ENCODE peak calls at places on chromosome 21, in eight cellular contexts. D is PC-3, K is hepatocyte, U is MM.1S, N is GM23248, O is GM23338, W is HCT116, R is Karpas-422. F is an unnamed sample. For H3K79me2 and H3K9me2, the result is how much of the 10 kb centered on the place peaks cover.

GRCh38 chr21:32578107-32578691 is 7.1 kb downstream of the TCP10L start:
- DNase-seq in O (peak), R (peak), N (peak), U (no peak), K (no peak), W (peak), D (peak), F (no peak)

GRCh38 chr21:16078382-16078781 is 348.6 kb downstream of the USP25 start:
- DNase-seq in O (no peak), U (no peak), D (no peak), N (no peak), R (no peak), W (no peak), K (no peak), F (no peak)

GRCh38 chr21:25368531-25368930 is 238.8 kb downstream of the MRPL39 start:
- DNase-seq in O (no peak), R (no peak), K (no peak), N (no peak), W (no peak), U (no peak), D (no peak), F (no peak)

GRCh38 chr21:42614811-42615342 is 38.5 kb upstream of the PDE9A start:
- DNase-seq in D (peak), W (no peak), K (peak), R (peak), N (peak), O (peak), U (no peak), F (peak)

GRCh38 chr21:26659181-26659580 is 86.1 kb upstream of the CYYR1 start:
- DNase-seq in W (no peak), U (no peak), D (no peak), O (no peak), N (no peak), K (no peak), R (no peak), F (no peak)

GRCh38 chr21:42093991-42094417 is 22.9 kb downstream of the UMODL1 start:
- DNase-seq in D (peak), K (peak), R (no peak), N (peak), U (no peak), W (no peak), O (no peak), F (peak)

GRCh38 chr21:42426424-42426823 is 22.7 kb downstream of the UBASH3A start:
- DNase-seq in O (no peak), U (no peak), N (no peak), D (no peak), W (no peak), K (no peak), R (no peak), F (no peak)

GRCh38 chr21:32702702-32703101 is 25.1 kb downstream of the SYNJ1 start:
- DNase-seq in N (peak), D (peak), R (peak), W (no peak), O (no peak), U (no peak), K (peak), F (no peak)

GRCh38 chr21:36132691-36133090 is 2.2 kb upstream of the CBR3 start:
- DNase-seq in N (no peak), K (no peak), U (no peak), R (no peak), D (no peak), O (no peak), W (no peak), F (no peak)

GRCh38 chr21:36141513-36141925 is 6.6 kb downstream of the CBR3 start:
- DNase-seq in K (peak), R (peak), D (peak), U (peak), N (peak), O (peak), W (peak), F (peak)

GRCh38 chr21:36134820-36135390 is at the start of gene CBR3:
- DNase-seq in K (peak), U (peak), W (no peak), O (peak), D (peak), N (peak), R (no peak), F (peak)

GRCh38 chr21:36135391-36136094 is 664 bp downstream of the CBR3 start:
- DNase-seq in U (peak), D (peak), W (no peak), N (peak), K (peak), O (peak), R (no peak), F (peak)
- H3K4me2 ChIP-seq in U (peak), D (peak), W (peak), N (peak), K (peak), O (peak), R (no peak), F (peak)

GRCh38 chr21:14968029-14968428 is 96.8 kb downstream of the NRIP1 start:
- DNase-seq in K (no peak), W (no peak), R (no peak), D (peak), N (no peak), O (no peak), U (no peak), F (peak)

GRCh38 chr21:14972678-14973077 is 92.1 kb downstream of the NRIP1 start:
- DNase-seq in U (no peak), W (no peak), R (no peak), O (no peak), D (no peak), N (no peak), K (no peak), F (no peak)

GRCh38 chr21:14964658-14965057 is 100.1 kb downstream of the NRIP1 start:
- DNase-seq in K (no peak), U (no peak), W (no peak), N (no peak), O (no peak), R (no peak), D (no peak), F (no peak)

GRCh38 chr21:14968821-14969220 is 96.0 kb downstream of the NRIP1 start:
- DNase-seq in D (no peak), N (peak), O (no peak), W (no peak), U (no peak), K (no peak), R (no peak), F (no peak)
- H3K79me2 ChIP-seq in D (half or more), N (half or more), O (under half), W (under half), U (under half), K (half or more), R (under half), F (half or more)

DNA sequence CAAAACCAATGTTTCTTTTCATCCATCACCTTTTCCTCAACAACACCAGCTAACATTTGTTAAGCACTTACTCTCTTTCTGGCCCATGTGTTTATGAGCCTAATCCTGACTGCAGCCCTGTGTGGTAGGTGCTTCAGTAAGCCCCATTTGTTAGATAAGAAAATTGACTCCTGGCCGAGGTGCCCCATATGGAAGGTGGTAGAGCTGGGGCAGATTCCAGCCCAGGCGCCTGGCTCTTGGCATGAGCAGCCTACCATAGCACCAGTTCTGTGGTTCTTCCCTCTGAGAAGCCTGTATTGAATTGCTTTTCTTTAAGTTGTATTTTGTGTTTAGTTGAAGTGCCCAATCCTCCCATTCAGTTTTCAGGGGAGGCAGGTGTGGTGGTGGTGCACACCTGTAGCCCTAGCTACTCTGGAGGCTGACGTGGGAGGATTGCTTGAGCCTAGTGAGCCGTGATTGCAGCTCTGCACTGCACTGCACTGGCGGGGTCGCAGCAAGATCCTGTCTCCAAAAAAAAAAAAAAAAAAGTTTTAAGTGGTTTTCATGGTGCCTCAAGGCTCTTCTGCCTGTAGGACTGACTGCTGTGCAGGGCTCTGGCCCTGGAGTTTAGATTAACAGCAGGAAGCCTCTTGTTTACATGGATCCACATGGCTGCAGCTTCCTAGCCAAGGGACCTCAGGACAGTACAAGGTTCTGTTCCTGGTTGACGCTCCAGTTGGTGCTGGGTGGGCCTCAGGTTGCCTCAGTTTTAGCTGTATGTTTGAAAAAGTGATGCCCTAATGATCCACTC is 125.9 kb downstream of the MRPS6 start:
- DNase-seq in O (no peak), R (no peak), K (no peak), W (no peak), D (no peak), N (no peak), U (no peak), F (no peak)
- H3K9me2 ChIP-seq in O (under half), R (under half), K (under half), W (under half), D (under half), N (under half), U (under half), F (under half)

GRCh38 chr21:45291613-45292398 is 4.1 kb upstream of the POFUT2 start:
- DNase-seq in N (no peak), W (no peak), R (no peak), O (no peak), U (no peak), K (peak), D (no peak), F (no peak)
- H3K4me2 ChIP-seq in N (no peak), W (peak), R (no peak), O (peak), U (no peak), K (no peak), D (no peak), F (no peak)

GRCh38 chr21:39180429-39181019 is 2.7 kb downstream of the PSMG1 start:
- DNase-seq in D (peak), U (peak), N (peak), R (peak), K (no peak), W (no peak), O (peak), F (no peak)
- H3K79me2 ChIP-seq in D (under half), U (under half), N (under half), R (half or more), K (under half), W (half or more), O (under half), F (under half)

GRCh38 chr21:46390603-46391545 is 66.9 kb downstream of the PCNT start:
- DNase-seq in K (no peak), W (no peak), O (no peak), N (no peak), U (no peak), D (no peak), R (no peak), F (no peak)
- H3K9me2 ChIP-seq in K (under half), W (under half), O (under half), N (under half), U (under half), D (under half), R (under half), F (under half)

DNA sequence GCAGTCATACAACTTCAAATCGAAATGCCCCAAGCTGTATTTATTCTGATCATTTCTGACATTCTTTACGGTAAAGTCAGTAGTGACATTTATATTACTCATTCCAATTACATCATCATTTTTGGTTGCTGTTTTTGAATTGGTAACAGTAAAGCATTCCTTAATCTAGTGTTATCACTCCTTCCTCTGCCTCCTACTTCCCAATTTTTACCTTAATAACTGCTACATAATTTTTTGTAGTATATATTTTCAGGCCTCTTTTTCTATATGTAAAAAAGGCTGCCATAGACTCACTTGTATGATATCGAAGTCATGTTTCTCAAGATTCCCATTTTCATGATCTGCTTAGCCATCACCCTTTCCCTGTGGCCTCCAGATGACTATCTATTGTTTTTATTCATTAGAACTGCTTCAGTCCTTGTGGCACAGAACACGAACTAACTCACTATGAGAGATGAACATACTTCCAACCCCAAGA is 167.2 kb downstream of the RUNX1 start:
- DNase-seq in N (peak), O (no peak), K (no peak), D (peak), R (no peak), W (no peak), U (no peak), F (peak)
- H3K4me2 ChIP-seq in N (peak), O (no peak), K (peak), D (peak), R (peak), W (peak), U (no peak), F (peak)

GRCh38 chr21:43884012-43884860 is 19.2 kb downstream of the AGPAT3 start:
- DNase-seq in W (peak), U (no peak), D (peak), N (no peak), O (peak), K (peak), R (no peak), F (peak)

GRCh38 chr21:43889055-43889454 is 24.0 kb downstream of the AGPAT3 start:
- DNase-seq in W (no peak), O (no peak), K (no peak), D (no peak), R (no peak), U (no peak), N (no peak), F (no peak)

GRCh38 chr21:43884861-43885370 is 19.9 kb downstream of the AGPAT3 start:
- DNase-seq in K (no peak), W (no peak), O (no peak), N (no peak), D (no peak), R (no peak), U (no peak), F (no peak)

GRCh38 chr21:43885721-43886120 is 20.7 kb downstream of the AGPAT3 start:
- DNase-seq in R (no peak), N (no peak), K (no peak), O (no peak), W (no peak), U (no peak), D (no peak), F (no peak)

GRCh38 chr21:43886565-43886964 is 21.5 kb downstream of the AGPAT3 start:
- DNase-seq in K (no peak), N (no peak), W (no peak), O (no peak), D (no peak), R (no peak), U (no peak), F (no peak)
- H3K79me2 ChIP-seq in K (half or more), N (half or more), W (under half), O (under half), D (half or more), R (half or more), U (half or more), F (under half)

GRCh38 chr21:45178971-45179370 is 104.6 kb downstream of the ADARB1 start:
- DNase-seq in O (no peak), R (no peak), U (no peak), K (no peak), N (no peak), D (no peak), W (no peak), F (no peak)

GRCh38 chr21:45175326-45176085 is 101.1 kb downstream of the ADARB1 start:
- DNase-seq in K (no peak), O (no peak), N (peak), D (peak), W (no peak), U (no peak), R (no peak), F (no peak)

GRCh38 chr21:45178072-45178608 is 103.8 kb downstream of the ADARB1 start:
- DNase-seq in K (no peak), W (no peak), N (no peak), O (no peak), D (no peak), U (no peak), R (no peak), F (no peak)

GRCh38 chr21:45176141-45176540 is 101.8 kb downstream of the ADARB1 start:
- DNase-seq in W (no peak), O (no peak), U (no peak), K (no peak), R (no peak), N (no peak), D (no peak), F (no peak)

GRCh38 chr21:45177039-45177438 is 102.7 kb downstream of the ADARB1 start:
- DNase-seq in R (no peak), D (no peak), N (no peak), K (no peak), O (no peak), U (no peak), W (no peak), F (no peak)
- H3K9me2 ChIP-seq in R (under half), D (under half), N (under half), K (under half), O (under half), U (under half), W (under half), F (under half)

F was measured in PC-9.